ENCODE peak calls at places on chromosomes 4 and X, in nine cellular contexts. One of them, this sample, is unnamed. For H3K4me1, the result is how much of the 10 kb centered on the place peaks cover.

GRCh38 chr4:10006604-10007435 is 14.5 kb downstream of the SLC2A9 start:
- DNase-seq in naive thymus-derived CD4-positive, alpha-beta T cell: no peak
- DNase-seq in aorta: peak
- DNase-seq in colonic mucosa: peak
- DNase-seq in GM23338: no peak
- DNase-seq in PC-3: peak
- DNase-seq in MM.1S: no peak
- DNase-seq in GM23248: peak
- DNase-seq in heart left ventricle: no peak
- DNase-seq in this sample: no peak

GRCh38 chr4:7649741-7650531 is 215.2 kb upstream of the PSAPL1 start:
- DNase-seq in PC-3: peak
- DNase-seq in GM23338: no peak
- DNase-seq in GM23248: peak
- DNase-seq in naive thymus-derived CD4-positive, alpha-beta T cell: peak
- DNase-seq in aorta: peak
- DNase-seq in MM.1S: no peak
- DNase-seq in colonic mucosa: no peak
- DNase-seq in heart left ventricle: no peak
- DNase-seq in this sample: no peak

GRCh38 chrX:56764153-56764974 is 35.3 kb downstream of the NBDY start:
- DNase-seq in PC-3: peak
- DNase-seq in MM.1S: peak
- DNase-seq in aorta: peak
- DNase-seq in GM23338: peak
- DNase-seq in GM23248: peak
- DNase-seq in naive thymus-derived CD4-positive, alpha-beta T cell: peak
- DNase-seq in colonic mucosa: peak
- DNase-seq in heart left ventricle: peak
- DNase-seq in this sample: peak

GRCh38 chr4:5751918-5752802 is 41.2 kb downstream of the EVC start:
- DNase-seq in colonic mucosa: peak
- DNase-seq in naive thymus-derived CD4-positive, alpha-beta T cell: no peak
- DNase-seq in MM.1S: no peak
- DNase-seq in PC-3: no peak
- DNase-seq in heart left ventricle: no peak
- DNase-seq in GM23338: peak
- DNase-seq in GM23248: peak
- DNase-seq in aorta: no peak
- DNase-seq in this sample: no peak

GRCh38 chr4:101393256-101393655 is 45.9 kb upstream of the PPP3CA start:
- DNase-seq in MM.1S: no peak
- DNase-seq in GM23338: no peak
- DNase-seq in GM23248: peak
- DNase-seq in PC-3: peak
- DNase-seq in heart left ventricle: no peak
- DNase-seq in aorta: no peak
- DNase-seq in naive thymus-derived CD4-positive, alpha-beta T cell: no peak
- DNase-seq in colonic mucosa: no peak
- DNase-seq in this sample: no peak

GRCh38 chr4:40190880-40191815 is 5.7 kb upstream of the RHOH start:
- DNase-seq in GM23338: no peak
- DNase-seq in PC-3: peak
- DNase-seq in aorta: no peak
- DNase-seq in heart left ventricle: no peak
- DNase-seq in MM.1S: peak
- DNase-seq in GM23248: no peak
- DNase-seq in colonic mucosa: peak
- DNase-seq in naive thymus-derived CD4-positive, alpha-beta T cell: no peak
- DNase-seq in this sample: peak

GRCh38 chr4:92064574-92064973 is 239.2 kb upstream of the GRID2 start:
- DNase-seq in GM23248: no peak
- DNase-seq in heart left ventricle: no peak
- DNase-seq in colonic mucosa: no peak
- DNase-seq in PC-3: no peak
- DNase-seq in GM23338: no peak
- DNase-seq in MM.1S: no peak
- DNase-seq in aorta: no peak
- DNase-seq in naive thymus-derived CD4-positive, alpha-beta T cell: no peak
- DNase-seq in this sample: no peak

GRCh38 chr4:169410839-169411770 is 140.3 kb upstream of the SH3RF1 start:
- DNase-seq in GM23338: peak
- DNase-seq in naive thymus-derived CD4-positive, alpha-beta T cell: peak
- DNase-seq in MM.1S: peak
- DNase-seq in GM23248: peak
- DNase-seq in aorta: no peak
- DNase-seq in PC-3: peak
- DNase-seq in heart left ventricle: peak
- DNase-seq in colonic mucosa: peak
- DNase-seq in this sample: peak

GRCh38 chrX:63250253-63250868 is 100.8 kb downstream of the SPIN4 start:
- DNase-seq in heart left ventricle: peak
- DNase-seq in PC-3: peak
- DNase-seq in GM23338: peak
- DNase-seq in MM.1S: peak
- DNase-seq in GM23248: peak
- DNase-seq in aorta: no peak
- DNase-seq in colonic mucosa: peak
- DNase-seq in naive thymus-derived CD4-positive, alpha-beta T cell: no peak
- DNase-seq in this sample: peak

GRCh38 chr4:122458625-122459024 is 2.1 kb upstream of the IL2 start:
- DNase-seq in PC-3: peak
- DNase-seq in aorta: no peak
- DNase-seq in heart left ventricle: no peak
- DNase-seq in colonic mucosa: no peak
- DNase-seq in GM23338: peak
- DNase-seq in GM23248: peak
- DNase-seq in naive thymus-derived CD4-positive, alpha-beta T cell: peak
- DNase-seq in MM.1S: no peak
- DNase-seq in this sample: peak

GRCh38 chr4:124931050-124931449 is 218.5 kb upstream of the ANKRD50 start:
- DNase-seq in heart left ventricle: no peak
- DNase-seq in PC-3: peak
- DNase-seq in GM23248: no peak
- DNase-seq in MM.1S: no peak
- DNase-seq in colonic mucosa: no peak
- DNase-seq in GM23338: no peak
- DNase-seq in aorta: no peak
- DNase-seq in naive thymus-derived CD4-positive, alpha-beta T cell: no peak
- DNase-seq in this sample: no peak

GRCh38 chr4:40180356-40180755 is 16.5 kb upstream of the RHOH start:
- DNase-seq in PC-3: peak
- DNase-seq in GM23338: no peak
- DNase-seq in naive thymus-derived CD4-positive, alpha-beta T cell: no peak
- DNase-seq in GM23248: peak
- DNase-seq in colonic mucosa: no peak
- DNase-seq in MM.1S: no peak
- DNase-seq in heart left ventricle: no peak
- DNase-seq in aorta: no peak
- DNase-seq in this sample: no peak

GRCh38 chr4:142846105-142846728 is at the start of gene INPP4B:
- DNase-seq in heart left ventricle: peak
- DNase-seq in GM23338: peak
- DNase-seq in MM.1S: peak
- DNase-seq in GM23248: peak
- DNase-seq in colonic mucosa: peak
- DNase-seq in aorta: peak
- DNase-seq in PC-3: peak
- DNase-seq in naive thymus-derived CD4-positive, alpha-beta T cell: peak
- DNase-seq in this sample: no peak

GRCh38 chr4:150150545-150151156 is 72.4 kb downstream of the DCLK2 start:
- DNase-seq in PC-3: no peak
- DNase-seq in GM23248: no peak
- DNase-seq in heart left ventricle: peak
- DNase-seq in aorta: no peak
- DNase-seq in GM23338: no peak
- DNase-seq in MM.1S: no peak
- DNase-seq in colonic mucosa: no peak
- DNase-seq in naive thymus-derived CD4-positive, alpha-beta T cell: no peak
- DNase-seq in this sample: no peak

GRCh38 chr4:98092833-98093439 is 50.3 kb downstream of the STPG2 start:
- DNase-seq in PC-3: peak
- DNase-seq in GM23248: peak
- DNase-seq in GM23338: peak
- DNase-seq in naive thymus-derived CD4-positive, alpha-beta T cell: no peak
- DNase-seq in heart left ventricle: no peak
- DNase-seq in MM.1S: peak
- DNase-seq in colonic mucosa: no peak
- DNase-seq in aorta: no peak
- DNase-seq in this sample: peak

GRCh38 chr4:145533011-145533410 is 51.4 kb downstream of the SMAD1 start:
- DNase-seq in colonic mucosa: no peak
- DNase-seq in GM23338: no peak
- DNase-seq in naive thymus-derived CD4-positive, alpha-beta T cell: no peak
- DNase-seq in aorta: no peak
- DNase-seq in GM23248: peak
- DNase-seq in MM.1S: no peak
- DNase-seq in PC-3: peak
- DNase-seq in heart left ventricle: no peak
- DNase-seq in this sample: no peak

DNA sequence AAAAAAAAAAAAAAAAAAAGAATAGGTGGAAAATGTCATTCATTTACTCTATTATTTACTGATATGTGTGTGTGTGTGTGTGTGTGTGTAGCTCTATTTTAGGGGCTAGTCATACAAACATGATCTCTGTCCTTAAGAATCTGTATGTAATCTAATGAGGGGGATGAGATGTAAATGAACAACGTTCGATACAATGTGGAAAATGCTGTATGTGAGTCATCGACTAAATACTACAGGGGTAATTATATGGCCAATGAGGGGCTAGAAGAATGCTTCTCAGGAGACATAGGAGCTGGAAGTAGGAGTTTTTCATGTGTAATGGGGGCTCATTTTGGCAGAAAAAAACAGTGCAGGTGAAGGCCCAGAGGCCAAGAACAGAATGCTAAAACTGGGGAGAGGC is 41.9 kb downstream of the LEF1 start:
- DNase-seq in PC-3: no peak
- DNase-seq in naive thymus-derived CD4-positive, alpha-beta T cell: no peak
- DNase-seq in GM23248: no peak
- DNase-seq in GM23338: no peak
- DNase-seq in MM.1S: no peak
- DNase-seq in heart left ventricle: no peak
- DNase-seq in colonic mucosa: no peak
- DNase-seq in aorta: no peak
- DNase-seq in this sample: no peak
- H3K4me1 ChIP-seq in PC-3: under half
- H3K4me1 ChIP-seq in naive thymus-derived CD4-positive, alpha-beta T cell: under half
- H3K4me1 ChIP-seq in GM23248: under half
- H3K4me1 ChIP-seq in GM23338: under half
- H3K4me1 ChIP-seq in MM.1S: under half
- H3K4me1 ChIP-seq in heart left ventricle: under half
- H3K4me1 ChIP-seq in colonic mucosa: under half
- H3K4me1 ChIP-seq in aorta: under half
- H3K4me1 ChIP-seq in this sample: under half

DNA sequence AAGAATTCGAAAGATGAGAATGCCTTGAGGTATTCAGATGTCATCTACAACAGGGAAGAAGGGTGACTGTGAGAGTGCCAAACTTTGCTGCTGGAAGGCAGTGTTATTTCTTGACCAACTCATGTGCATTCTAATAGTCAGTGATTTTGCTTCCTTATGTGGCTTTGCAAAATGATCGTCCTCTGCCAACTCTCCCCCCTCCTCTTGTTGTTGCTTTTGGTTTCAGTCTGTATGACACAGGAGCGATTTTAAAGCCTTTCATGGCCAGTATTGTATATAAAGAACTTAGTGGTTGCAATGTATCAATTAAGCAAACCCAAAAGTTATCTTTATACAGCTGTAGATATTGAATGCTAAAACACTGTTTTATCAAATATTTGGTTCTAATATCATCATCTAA is 379.1 kb downstream of the IL1RAPL1 start:
- DNase-seq in MM.1S: peak
- DNase-seq in PC-3: peak
- DNase-seq in naive thymus-derived CD4-positive, alpha-beta T cell: no peak
- DNase-seq in colonic mucosa: no peak
- DNase-seq in aorta: no peak
- DNase-seq in GM23248: no peak
- DNase-seq in GM23338: no peak
- DNase-seq in heart left ventricle: no peak
- DNase-seq in this sample: no peak
- H3K4me3 ChIP-seq in MM.1S: peak
- H3K4me3 ChIP-seq in PC-3: no peak
- H3K4me3 ChIP-seq in naive thymus-derived CD4-positive, alpha-beta T cell: no peak
- H3K4me3 ChIP-seq in colonic mucosa: no peak
- H3K4me3 ChIP-seq in aorta: no peak
- H3K4me3 ChIP-seq in GM23248: no peak
- H3K4me3 ChIP-seq in GM23338: no peak
- H3K4me3 ChIP-seq in heart left ventricle: no peak
- H3K4me3 ChIP-seq in this sample: no peak

GRCh38 chr4:185142563-185142910 is 529 bp upstream of the SLC25A4 start:
- DNase-seq in naive thymus-derived CD4-positive, alpha-beta T cell: no peak
- DNase-seq in GM23248: no peak
- DNase-seq in MM.1S: peak
- DNase-seq in PC-3: no peak
- DNase-seq in GM23338: no peak
- DNase-seq in colonic mucosa: no peak
- DNase-seq in aorta: no peak
- DNase-seq in heart left ventricle: no peak
- DNase-seq in this sample: peak
- H3K4me1 ChIP-seq in naive thymus-derived CD4-positive, alpha-beta T cell: under half
- H3K4me1 ChIP-seq in GM23248: under half
- H3K4me1 ChIP-seq in MM.1S: under half
- H3K4me1 ChIP-seq in PC-3: under half
- H3K4me1 ChIP-seq in GM23338: under half
- H3K4me1 ChIP-seq in colonic mucosa: under half
- H3K4me1 ChIP-seq in aorta: under half
- H3K4me1 ChIP-seq in heart left ventricle: under half
- H3K4me1 ChIP-seq in this sample: under half

DNA sequence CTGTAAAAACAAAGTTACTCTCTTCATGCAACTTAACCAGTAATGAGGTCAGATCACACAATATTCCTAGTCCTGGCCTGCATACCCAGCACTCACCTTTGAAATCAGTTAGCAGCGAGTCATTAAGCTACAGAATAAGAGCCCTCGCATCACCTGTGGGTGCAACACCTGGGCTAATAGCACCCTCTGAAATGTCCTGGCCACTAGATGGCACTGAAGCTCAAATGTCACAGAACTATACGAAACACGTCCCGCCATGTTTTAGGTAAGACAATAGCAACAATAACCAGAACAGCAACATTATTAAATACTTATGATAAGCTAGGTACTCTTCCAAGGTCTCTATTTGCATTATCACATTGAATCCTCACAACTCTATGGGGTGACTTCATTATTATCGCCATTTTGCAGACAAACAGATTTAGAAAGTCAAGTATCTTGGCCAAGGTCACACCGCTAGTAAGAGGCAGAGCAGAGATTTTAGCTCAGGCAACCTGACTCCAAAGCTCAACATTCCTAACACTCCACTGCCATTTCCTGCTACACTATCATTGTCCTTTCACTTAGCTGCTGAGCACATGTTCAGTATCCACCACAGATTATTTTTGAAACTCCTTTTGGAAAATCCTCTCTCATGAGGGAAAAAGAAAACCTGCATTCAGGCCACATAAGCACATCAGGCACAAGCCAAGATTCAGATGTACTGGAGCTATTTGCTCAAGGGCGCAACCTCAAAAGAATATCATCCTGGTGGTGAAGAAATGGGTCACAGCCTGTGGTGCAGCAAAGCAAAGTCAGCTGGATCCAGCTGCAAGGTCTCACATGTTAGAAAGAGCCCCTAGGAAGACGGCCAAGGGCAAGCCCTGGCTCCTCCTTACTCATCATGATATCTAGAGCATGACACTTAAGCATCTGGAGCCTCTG is 59.5 kb upstream of the KDR start:
- DNase-seq in colonic mucosa: peak
- DNase-seq in GM23338: peak
- DNase-seq in GM23248: peak
- DNase-seq in naive thymus-derived CD4-positive, alpha-beta T cell: no peak
- DNase-seq in PC-3: peak
- DNase-seq in aorta: no peak
- DNase-seq in MM.1S: peak
- DNase-seq in heart left ventricle: peak
- DNase-seq in this sample: peak
- H3K4me3 ChIP-seq in colonic mucosa: no peak
- H3K4me3 ChIP-seq in GM23338: no peak
- H3K4me3 ChIP-seq in GM23248: no peak
- H3K4me3 ChIP-seq in naive thymus-derived CD4-positive, alpha-beta T cell: no peak
- H3K4me3 ChIP-seq in PC-3: peak
- H3K4me3 ChIP-seq in aorta: no peak
- H3K4me3 ChIP-seq in MM.1S: no peak
- H3K4me3 ChIP-seq in heart left ventricle: no peak
- H3K4me3 ChIP-seq in this sample: no peak

This sample was measured in Karpas-422.